ENCODE peak calls at places on chromosome 12, in eight cellular contexts. I is breast epithelium; M is stimulated activated CD4-positive, alpha-beta T cell treated with anti-CD3 and anti-CD28 coated beads, Interleukin-4, amount 100 ng/mL, for 24 hours; D is uterus; X is brain pericyte; A is HS-5; U is KG1; W is amniotic stem cell. K is an unnamed sample.

GRCh38 chr12:110249105-110249504 is 31.9 kb upstream of the ATP2A2 start:
- DNase-seq in I (no peak), M (no peak), D (no peak), X (no peak), A (no peak), U (no peak), W (no peak), K (no peak)

GRCh38 chr12:79020106-79020505 is 155.5 kb downstream of the SYT1 start:
- DNase-seq in I (no peak), M (no peak), D (no peak), X (no peak), A (no peak), U (no peak), W (no peak), K (no peak)

GRCh38 chr12:52351196-52352059 is 15.9 kb downstream of the KRT85 start:
- DNase-seq in I (peak), M (peak), D (no peak), X (no peak), A (no peak), U (no peak), W (no peak), K (no peak)

GRCh38 chr12:68106160-68106559 is 53.4 kb downstream of the IFNG start:
- DNase-seq in I (no peak), M (no peak), D (no peak), X (no peak), A (peak), U (no peak), W (no peak), K (no peak)

GRCh38 chr12:52606581-52607241 is 5.4 kb upstream of the KRT72 start:
- DNase-seq in I (no peak), M (no peak), D (no peak), X (no peak), A (no peak), U (no peak), W (no peak), K (no peak)

GRCh38 chr12:104136577-104136976 is 1.4 kb downstream of the NFYB start:
- DNase-seq in I (no peak), M (no peak), D (no peak), X (no peak), A (no peak), U (no peak), W (no peak), K (no peak)

GRCh38 chr12:110107369-110108281 is 16.5 kb upstream of the IFT81 start:
- DNase-seq in I (peak), M (no peak), D (peak), X (peak), A (no peak), U (no peak), W (peak), K (peak)

GRCh38 chr12:89690925-89691324 is 17.7 kb downstream of the ATP2B1 start:
- DNase-seq in I (no peak), M (no peak), D (no peak), X (no peak), A (no peak), U (no peak), W (no peak), K (no peak)

GRCh38 chr12:68159681-68160304 is at the start of gene IFNG:
- DNase-seq in I (no peak), M (no peak), D (no peak), X (no peak), A (no peak), U (no peak), W (no peak), K (no peak)

GRCh38 chr12:4526923-4527546 is 11.7 kb upstream of the RAD51AP1 start:
- DNase-seq in I (no peak), M (no peak), D (no peak), X (no peak), A (no peak), U (no peak), W (no peak), K (peak)

GRCh38 chr12:13777374-13777773 is 204.0 kb downstream of the GRIN2B start:
- DNase-seq in I (no peak), M (no peak), D (no peak), X (no peak), A (no peak), U (no peak), W (no peak), K (no peak)